ENCODE peak calls at places on chromosomes 1 and 21, in four cellular contexts. S, Y, Q and E are unnamed samples.

GRCh38 chr1:157176016-157176415 is 37.8 kb upstream of the ETV3 start:
- DNase-seq in Y (no peak), Q (no peak), S (no peak), E (no peak)

GRCh38 chr1:6958407-6958806 is 173.2 kb downstream of the CAMTA1 start:
- DNase-seq in Y (no peak), S (no peak), Q (no peak), E (no peak)

GRCh38 chr1:153310526-153310925 is 2.2 kb downstream of the PGLYRP3 start:
- DNase-seq in Q (no peak), S (no peak), Y (no peak), E (no peak)

GRCh38 chr1:66271216-66271903 is 262.6 kb upstream of the SGIP1 start:
- DNase-seq in Y (no peak), S (no peak), Q (no peak), E (peak; percentile 80)

GRCh38 chr1:147913362-147913761 is 10.8 kb downstream of the GJA8 start:
- DNase-seq in Y (no peak), S (no peak), Q (no peak), E (no peak)

GRCh38 chr1:27556781-27557595 is 47.0 kb downstream of the AHDC1 start:
- DNase-seq in Q (peak; percentile 51), Y (no peak), S (peak; percentile 94), E (peak; percentile 85)

GRCh38 chr1:183881387-183882084 is 76.6 kb downstream of the RGL1 start:
- DNase-seq in S (no peak), Y (no peak), Q (peak; percentile 77), E (peak; percentile 59)

GRCh38 chr1:47930215-47930885 is 66.8 kb downstream of the TRABD2B start:
- DNase-seq in Y (no peak), S (no peak), Q (no peak), E (no peak)

GRCh38 chr1:76503100-76503499 is 364.2 kb upstream of the ST6GALNAC5 start:
- DNase-seq in S (no peak), Q (no peak), Y (no peak), E (no peak)

GRCh38 chr21:31918250-31918775 is 45.5 kb downstream of the HUNK start:
- DNase-seq in S (no peak), Y (no peak), Q (no peak), E (no peak)

GRCh38 chr1:40394456-40395172 is 21.1 kb downstream of the SMAP2 start:
- DNase-seq in S (no peak), Q (no peak), Y (no peak), E (no peak)

GRCh38 chr1:24526940-24527542 is 24.4 kb downstream of the RCAN3 start:
- DNase-seq in Y (no peak), S (peak; percentile 41), Q (no peak), E (peak; percentile 34)

GRCh38 chr1:182317489-182318180 is 74.0 kb downstream of the GLUL start:
- DNase-seq in Y (no peak), Q (no peak), S (no peak), E (no peak)

GRCh38 chr1:234478152-234478480 is 863 bp downstream of the TARBP1 start:
- DNase-seq in Y (no peak), S (peak; percentile 70), Q (peak; percentile 33), E (peak; percentile 77)

GRCh38 chr1:216563096-216563495 is 139.8 kb upstream of the USH2A start:
- DNase-seq in S (no peak), Y (no peak), Q (no peak), E (no peak)

GRCh38 chr1:186760426-186760825 is 68.3 kb upstream of the PLA2G4A start:
- DNase-seq in Q (no peak), Y (no peak), S (no peak), E (no peak)

GRCh38 chr1:229130028-229130668 is 140.8 kb upstream of the RAB4A start:
- DNase-seq in Q (peak; percentile 88), Y (no peak), S (no peak), E (no peak)

GRCh38 chr21:37380349-37381323 is 14.1 kb downstream of the DYRK1A start:
- DNase-seq in S (no peak), Q (no peak), Y (no peak), E (no peak)

GRCh38 chr1:54579337-54579781 is 31.3 kb downstream of the ACOT11 start:
- DNase-seq in Y (no peak), Q (peak; percentile 91), S (no peak), E (no peak)

GRCh38 chr21:42505090-42505726 is 8.4 kb upstream of the SLC37A1 start:
- DNase-seq in Y (peak; percentile 72), Q (no peak), S (no peak), E (no peak)

DNA sequence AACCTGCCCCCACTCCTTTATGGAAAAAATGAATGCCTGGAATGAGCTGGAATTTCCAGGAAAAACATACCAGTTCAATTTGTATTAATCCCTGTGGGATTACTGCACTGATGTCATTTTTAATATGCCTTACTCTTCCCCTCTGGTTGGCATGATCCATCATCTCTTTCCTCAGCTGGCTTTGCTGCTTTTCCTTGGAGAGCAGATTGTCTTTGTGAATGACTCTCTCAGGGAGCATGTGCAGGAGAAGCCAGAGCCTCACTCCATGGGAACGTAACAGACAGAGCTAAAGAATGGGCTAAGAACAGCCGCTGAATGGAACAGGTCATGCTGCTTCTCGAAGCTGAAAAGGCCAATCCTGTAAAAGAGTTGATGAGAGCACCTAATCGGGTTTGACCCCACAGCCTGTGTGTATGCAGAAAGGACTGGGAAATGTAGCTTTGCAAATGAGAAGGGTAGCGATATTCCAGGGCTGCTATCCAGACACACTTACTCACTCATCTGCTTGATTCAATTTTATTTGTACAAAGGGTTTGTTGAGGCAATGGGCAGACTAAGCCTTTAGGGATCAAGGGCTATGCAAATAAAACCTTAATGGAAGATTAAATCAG is 20.7 kb downstream of the PHC2 start:
- DNase-seq in Q (no peak), S (no peak), Y (no peak), E (no peak)
- TF ChIP-seq BHLHE40 in Q (no peak), S (no peak), Y (no peak), E (no peak)

DNA sequence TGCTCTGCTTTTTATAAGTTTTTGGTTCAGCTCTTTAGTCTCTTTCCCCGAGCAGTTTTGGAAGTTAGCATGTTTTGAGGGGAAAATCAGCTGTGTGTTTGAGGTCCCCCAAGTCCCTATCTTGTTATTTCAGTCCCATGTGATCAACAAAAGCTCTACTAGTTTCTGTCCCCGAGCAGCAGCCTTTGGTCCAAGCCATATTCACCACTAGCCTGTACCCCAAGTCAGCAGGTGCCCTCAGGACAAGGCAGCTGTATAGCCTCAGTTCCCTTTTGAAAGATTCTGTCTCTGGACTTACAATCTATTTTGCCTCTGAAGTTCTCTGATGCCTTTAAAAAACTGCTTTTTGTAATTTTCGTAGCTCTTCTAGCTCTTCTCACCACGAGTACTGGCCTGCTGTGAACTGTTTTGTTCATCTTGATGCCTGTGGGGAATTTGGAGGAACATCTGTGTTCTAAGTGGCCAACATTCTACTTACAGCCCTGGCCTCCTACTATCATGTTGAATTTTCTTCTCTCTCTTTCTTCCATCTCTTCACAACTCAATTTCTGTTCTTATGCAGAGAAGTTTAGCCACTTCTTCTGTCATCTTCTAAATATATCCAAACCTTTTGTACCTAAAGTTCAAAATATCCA is 16.7 kb downstream of the UAP1 start:
- DNase-seq in Y (no peak), S (no peak), Q (no peak), E (no peak)
- TF ChIP-seq FOXM1 in Y (no peak), S (no peak), Q (no peak), E (no peak)

GRCh38 chr21:15868940-15869339 is 139.2 kb downstream of the USP25 start:
- DNase-seq in Q (no peak), S (no peak), Y (no peak), E (no peak)
- TF ChIP-seq BHLHE40 in Q (no peak), S (no peak), Y (no peak), E (no peak)

DNA sequence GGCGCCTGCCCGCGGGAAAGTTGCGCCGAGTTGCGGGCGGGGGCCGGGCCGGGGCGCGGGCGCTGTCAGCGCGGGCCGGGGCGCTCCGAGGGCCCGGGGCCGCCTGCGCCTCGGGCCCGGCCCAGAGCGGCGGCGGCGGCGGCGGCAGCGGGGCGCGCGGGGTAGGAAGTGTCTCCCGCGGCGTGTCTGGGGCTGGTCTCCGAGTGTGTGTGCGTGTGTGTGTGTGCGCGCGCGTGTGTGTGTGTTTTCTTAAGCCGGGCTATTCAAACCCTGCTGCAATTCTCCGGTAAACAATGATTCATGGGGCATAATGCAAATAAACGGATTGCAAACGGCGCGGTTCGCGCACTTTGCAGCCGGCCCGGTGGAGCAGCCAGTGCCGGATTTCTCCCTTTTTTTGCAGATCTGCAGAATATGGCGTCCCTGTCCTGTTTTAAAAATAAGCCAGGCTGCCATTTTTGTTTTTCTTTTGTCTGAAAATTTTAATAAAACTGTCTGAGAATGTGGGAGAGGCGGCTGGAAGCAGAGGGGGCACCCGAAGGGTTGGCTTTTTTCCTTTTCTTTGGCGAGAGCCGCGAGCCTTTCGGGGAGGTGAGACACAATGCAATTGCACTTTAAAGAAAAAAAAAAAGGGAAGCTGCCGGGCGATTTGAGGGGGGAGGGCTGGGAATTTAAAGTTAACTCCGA is 552 bp downstream of the ZNF362 start:
- DNase-seq in Q (peak; percentile 88), Y (no peak), S (no peak), E (peak; percentile 65)
- TF ChIP-seq FOXM1 in Q (no peak), Y (no peak), S (no peak), E (no peak)

DNA sequence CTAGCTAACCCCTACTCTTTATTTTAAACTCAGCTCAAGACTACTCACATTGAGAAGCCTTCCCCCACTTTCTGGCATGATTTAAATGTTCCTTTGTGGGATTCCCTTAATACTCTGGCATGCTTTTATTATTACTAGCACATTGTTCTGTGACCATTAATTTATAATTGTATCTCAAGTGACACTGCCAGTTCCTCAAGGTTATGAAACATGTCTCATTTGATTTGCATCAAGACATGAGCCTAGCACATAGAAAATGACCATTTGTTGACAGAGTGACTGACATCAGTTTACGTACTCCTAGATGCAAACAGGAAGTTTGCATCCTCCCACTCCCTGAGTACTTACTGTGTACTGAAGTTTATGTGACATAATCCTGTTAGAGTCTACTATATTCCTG is 15.2 kb downstream of the RGS4 start:
- DNase-seq in S (no peak), Q (no peak), Y (no peak), E (no peak)
- TF ChIP-seq BHLHE40 in S (no peak), Q (no peak), Y (no peak), E (no peak)

GRCh38 chr1:188735567-188735966 is 1742.1 kb downstream of the BRINP3 start:
- DNase-seq in S (no peak), Y (no peak), Q (peak; percentile 2), E (no peak)
- TF ChIP-seq FOXM1 in S (no peak), Y (no peak), Q (no peak), E (no peak)

DNA sequence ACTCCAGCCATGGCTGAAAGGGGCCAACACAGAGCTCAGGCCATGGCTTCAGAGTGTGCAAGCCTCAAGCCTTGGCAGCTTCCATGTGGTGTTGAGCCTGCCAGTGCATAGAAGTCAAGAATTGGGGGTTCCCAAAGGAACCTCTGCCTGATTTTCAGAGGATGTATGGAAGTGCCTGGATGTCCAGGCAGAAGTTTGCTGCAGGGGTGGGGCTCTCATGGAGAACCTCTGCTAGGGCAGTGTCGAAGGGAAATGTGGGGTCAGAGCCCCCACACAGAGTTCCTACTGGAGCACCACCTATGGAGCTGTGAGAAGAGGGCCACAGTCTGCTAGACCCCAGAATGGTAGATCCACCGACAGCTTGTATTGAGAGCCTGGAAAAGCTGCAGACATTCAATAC is 29.8 kb upstream of the CD55 start:
- DNase-seq in Y (no peak), Q (no peak), S (no peak), E (no peak)
- TF ChIP-seq BHLHE40 in Y (no peak), Q (no peak), S (no peak), E (no peak)

DNA sequence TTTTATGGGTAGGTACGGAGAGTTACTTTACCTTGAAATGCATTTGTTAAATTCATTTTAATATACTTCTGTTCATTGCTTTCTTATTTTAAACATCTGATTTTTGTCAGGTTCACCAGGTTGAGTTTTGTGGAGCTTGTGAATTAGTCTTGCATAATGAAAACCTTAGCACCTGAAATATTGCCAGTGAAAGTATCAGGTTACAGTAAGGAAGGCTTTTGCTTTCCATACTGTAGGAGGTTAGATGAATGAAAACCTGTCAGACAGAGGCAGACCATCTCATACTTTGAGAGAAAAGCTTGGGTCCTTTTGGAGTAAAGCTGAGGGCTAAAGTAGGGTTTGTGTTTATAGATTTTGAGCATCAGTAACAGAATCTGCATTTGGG is 34.7 kb downstream of the THRAP3 start:
- DNase-seq in Y (no peak), S (no peak), Q (no peak), E (no peak)
- TF ChIP-seq FOXM1 in Y (no peak), S (no peak), Q (no peak), E (no peak)